ENCODE peak calls at places on chromosomes 12 and 14, in four cellular contexts. R, L, U and X are unnamed samples.

GRCh38 chr12:101567918-101568317 is 26.9 kb upstream of the MYBPC1 start:
- DNase-seq in R (no peak), L (no peak), U (no peak), X (no peak)

GRCh38 chr14:70921669-70922068 is 14.4 kb downstream of the PCNX1 start:
- DNase-seq in L (no peak), U (no peak), R (no peak), X (no peak)

GRCh38 chr12:39427360-39427808 is 15.5 kb downstream of the KIF21A start:
- DNase-seq in L (no peak), U (no peak), R (no peak), X (no peak)

GRCh38 chr14:84871734-84872133 is 658.2 kb upstream of the FLRT2 start:
- DNase-seq in U (no peak), L (no peak), R (no peak), X (no peak)

GRCh38 chr12:92779902-92780301 is 77.1 kb downstream of the PLEKHG7 start:
- DNase-seq in L (no peak), R (no peak), U (no peak), X (no peak)

GRCh38 chr12:30691122-30691879 is 4.4 kb downstream of the IPO8 start:
- DNase-seq in R (peak), U (peak), L (no peak), X (no peak)

GRCh38 chr14:90758028-90758889 is 58.0 kb downstream of the TTC7B start:
- DNase-seq in U (peak), L (peak), R (peak), X (peak)

GRCh38 chr12:112705037-112705632 is 86.4 kb upstream of the RPH3A start:
- DNase-seq in L (no peak), R (no peak), U (no peak), X (no peak)

GRCh38 chr12:51062631-51063397 is 14.7 kb downstream of the LETMD1 start:
- DNase-seq in L (no peak), U (no peak), R (no peak), X (no peak)

DNA sequence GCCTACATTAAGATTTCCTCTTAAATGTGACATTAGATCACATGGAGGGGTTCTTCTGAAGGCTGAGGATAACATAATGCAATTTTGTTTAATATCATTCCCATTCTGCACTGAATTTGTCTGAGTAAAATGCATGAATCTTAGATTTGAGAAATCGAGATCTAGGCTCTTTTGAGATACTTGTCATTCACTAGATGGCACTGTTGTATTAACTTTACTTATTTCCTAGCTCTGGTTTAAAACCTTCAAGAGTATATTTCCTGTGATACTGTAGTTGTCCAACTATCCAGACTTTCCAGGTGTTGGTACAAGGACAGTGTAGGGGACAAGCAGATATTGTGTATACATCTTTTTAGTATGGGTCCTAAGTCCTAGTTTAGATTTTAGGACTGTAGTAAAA is 91.7 kb upstream of the SEL1L start:
- DNase-seq in R (no peak), U (no peak), L (no peak), X (no peak)
- TF ChIP-seq CTCF in R (peak), U (peak), L (no peak), X (no peak)

GRCh38 chr12:94844452-94844851 is 159.0 kb downstream of the NDUFA12 start:
- DNase-seq in U (no peak), R (no peak), L (no peak), X (no peak)

GRCh38 chr12:94845110-94845509 is 158.4 kb downstream of the NDUFA12 start:
- DNase-seq in R (no peak), L (no peak), U (no peak), X (no peak)

GRCh38 chr12:94851396-94852025 is 152.0 kb downstream of the NDUFA12 start:
- DNase-seq in L (no peak), R (no peak), U (no peak), X (no peak)

GRCh38 chr12:94848966-94849365 is 154.5 kb downstream of the NDUFA12 start:
- DNase-seq in U (no peak), L (no peak), R (no peak), X (no peak)

GRCh38 chr12:94849411-94849976 is 154.0 kb downstream of the NDUFA12 start:
- DNase-seq in R (no peak), L (peak), U (no peak), X (no peak)
- TF ChIP-seq CTCF in R (no peak), L (no peak), U (no peak), X (no peak)

GRCh38 chr12:18224745-18225144 is 36.6 kb upstream of the PIK3C2G start:
- DNase-seq in R (no peak), L (no peak), U (no peak), X (no peak)
- TF ChIP-seq CTCF in R (peak), L (no peak), U (peak), X (peak)

GRCh38 chr12:97426485-97427116 is 36.0 kb upstream of the RMST start:
- DNase-seq in R (peak), U (no peak), L (no peak), X (no peak)
- TF ChIP-seq CTCF in R (no peak), U (no peak), L (no peak), X (no peak)

DNA sequence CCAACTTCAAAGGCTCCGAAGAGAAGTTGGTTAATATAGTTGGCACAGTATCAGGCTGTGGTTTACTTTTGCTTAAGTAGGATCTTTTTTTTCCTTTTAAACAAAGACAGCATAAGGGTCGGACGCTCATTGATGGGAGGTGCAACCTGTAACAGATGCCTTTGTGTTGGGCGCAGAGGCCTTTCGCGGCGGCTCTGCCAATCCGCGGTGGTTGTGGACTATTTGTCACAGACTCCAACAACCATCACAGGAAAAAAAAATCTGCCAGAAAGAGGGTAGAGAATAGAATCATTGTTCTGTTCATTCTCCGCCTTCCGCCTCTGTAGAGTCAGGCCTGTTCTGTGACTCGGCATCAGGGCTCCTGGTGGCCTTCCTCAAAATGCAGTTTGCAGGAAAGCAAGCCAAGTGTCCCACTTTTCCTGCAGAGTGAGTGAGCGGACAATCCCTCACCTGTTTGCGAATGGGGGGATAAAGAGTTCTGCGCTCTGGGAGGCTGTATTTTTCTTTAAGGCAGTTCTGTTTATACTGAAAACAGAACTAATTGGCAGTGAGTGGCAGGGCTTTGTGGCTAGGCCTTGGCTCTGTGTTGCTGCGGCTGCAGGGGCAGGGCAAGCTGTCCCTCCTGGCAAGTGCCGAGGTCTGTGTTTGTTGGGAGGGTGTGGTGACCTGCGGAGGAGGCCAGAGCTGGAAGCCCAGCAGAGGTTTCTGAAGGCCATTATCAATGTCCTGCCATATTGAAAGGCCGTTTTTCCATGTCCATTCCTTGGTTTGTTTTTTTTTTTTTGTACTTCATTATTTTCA is 83.0 kb upstream of the PIWIL1 start:
- DNase-seq in R (no peak), U (no peak), L (no peak), X (no peak)
- TF ChIP-seq CTCF in R (no peak), U (no peak), L (no peak), X (no peak)

DNA sequence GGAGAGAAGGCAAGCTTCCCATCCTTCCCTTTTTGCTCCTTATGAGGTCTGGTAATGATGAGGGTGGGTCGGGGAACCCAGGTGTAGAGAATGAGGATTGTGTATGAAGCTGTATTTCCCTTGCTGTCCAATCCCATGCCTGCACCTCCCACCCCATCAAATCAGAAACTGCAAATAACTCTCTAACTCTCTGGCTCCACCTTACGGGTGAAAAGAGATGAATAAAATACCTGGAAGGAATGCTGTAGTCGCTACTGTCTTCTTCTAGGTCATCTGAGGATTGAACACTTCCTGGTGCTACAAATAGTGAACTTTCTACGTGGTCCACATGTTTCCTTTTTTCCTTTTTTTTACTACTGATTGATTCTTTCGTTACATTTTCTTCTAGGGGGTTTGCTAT is 38.9 kb upstream of the DICER1 start:
- DNase-seq in R (no peak), U (no peak), L (no peak), X (no peak)
- TF ChIP-seq CTCF in R (no peak), U (peak), L (no peak), X (no peak)

GRCh38 chr12:85422766-85423165 is 142.7 kb downstream of the ALX1 start:
- DNase-seq in R (no peak), L (no peak), U (no peak), X (no peak)

GRCh38 chr12:85423947-85424346 is 143.9 kb downstream of the ALX1 start:
- DNase-seq in R (no peak), L (no peak), U (no peak), X (no peak)

GRCh38 chr12:85425926-85426325 is 145.9 kb downstream of the ALX1 start:
- DNase-seq in R (no peak), L (no peak), U (no peak), X (no peak)

GRCh38 chr12:85425349-85425612 is 145.3 kb downstream of the ALX1 start:
- DNase-seq in U (no peak), R (no peak), L (no peak), X (no peak)

GRCh38 chr12:85424581-85425348 is 144.7 kb downstream of the ALX1 start:
- DNase-seq in U (no peak), R (no peak), L (peak), X (no peak)
- TF ChIP-seq CTCF in U (peak), R (peak), L (no peak), X (peak)